ENCODE peak calls at places on chromosomes 6 and 20, in seven cellular contexts. R, T, V, A, L, C and I are unnamed samples.

GRCh38 chr6:89122625-89123024 is 4.8 kb upstream of the SRSF12 start:
- DNase-seq in C (no peak), L (no peak), V (no peak), T (no peak), R (peak), A (peak), I (peak)

GRCh38 chr20:50015993-50016770 is 33.4 kb downstream of the SNAI1 start:
- DNase-seq in A (no peak), R (no peak), T (no peak), C (no peak), V (no peak), L (peak), I (no peak)

GRCh38 chr6:33746036-33746600 is 587 bp downstream of the IP6K3 start:
- DNase-seq in L (peak), R (peak), V (peak), T (no peak), C (no peak), A (peak), I (no peak)

GRCh38 chr6:42978487-42978792 is 541 bp downstream of the PEX6 start:
- DNase-seq in R (no peak), A (no peak), V (peak), T (peak), L (peak), C (peak), I (peak)

GRCh38 chr6:10659697-10660348 is 34.6 kb downstream of the C6orf52 start:
- DNase-seq in T (peak), C (no peak), L (peak), A (no peak), R (no peak), V (no peak), I (no peak)

GRCh38 chr6:137471951-137472350 is 22.2 kb downstream of the OLIG3 start:
- DNase-seq in A (no peak), R (no peak), T (no peak), L (no peak), V (no peak), C (no peak), I (no peak)

GRCh38 chr20:34570859-34571306 is 12.4 kb downstream of the MAP1LC3A start:
- DNase-seq in C (no peak), L (no peak), R (no peak), A (peak), T (no peak), V (no peak), I (no peak)

GRCh38 chr6:159012201-159012600 is 12.2 kb upstream of the RSPH3 start:
- DNase-seq in T (no peak), A (peak), V (no peak), L (no peak), R (no peak), C (no peak), I (no peak)

GRCh38 chr6:27297857-27298730 is 14.0 kb downstream of the POM121L2 start:
- DNase-seq in L (no peak), R (peak), T (no peak), V (no peak), C (no peak), A (peak), I (no peak)

GRCh38 chr20:32672315-32672981 is 1.3 kb downstream of the C20orf203 start:
- DNase-seq in A (no peak), V (no peak), C (no peak), T (no peak), R (no peak), L (no peak), I (no peak)

GRCh38 chr6:87065117-87065516 is 29.8 kb downstream of the CGA start:
- DNase-seq in T (no peak), R (no peak), C (no peak), A (no peak), V (no peak), L (no peak), I (no peak)

GRCh38 chr6:87070750-87071149 is 24.2 kb downstream of the CGA start:
- DNase-seq in L (no peak), C (no peak), R (no peak), T (no peak), V (no peak), A (no peak), I (no peak)

GRCh38 chr6:87068804-87069203 is 26.1 kb downstream of the CGA start:
- DNase-seq in L (no peak), A (no peak), V (no peak), R (no peak), C (no peak), T (no peak), I (no peak)

GRCh38 chr6:87071683-87072082 is 23.2 kb downstream of the CGA start:
- DNase-seq in R (no peak), L (no peak), A (no peak), V (no peak), C (no peak), T (no peak), I (no peak)

GRCh38 chr6:87066449-87067288 is 28.2 kb downstream of the CGA start:
- DNase-seq in L (no peak), T (no peak), V (no peak), C (peak), A (peak), R (peak), I (peak)
- TF ChIP-seq CTCF in L (peak), T (peak), V (peak), C (peak), A (peak), R (peak), I (peak)

GRCh38 chr6:31597006-31597405 is 4.2 kb upstream of the NCR3 start:
- DNase-seq in R (no peak), T (no peak), C (no peak), V (no peak), L (no peak), A (peak), I (no peak)
- TF ChIP-seq CTCF in R (peak), T (peak), C (no peak), V (peak), L (peak), A (peak), I (peak)

GRCh38 chr6:83593395-83593785 is 81.1 kb downstream of the PRSS35 start:
- DNase-seq in T (no peak), A (no peak), V (no peak), L (no peak), C (no peak), R (no peak), I (no peak)

GRCh38 chr6:83594936-83595335 is 82.6 kb downstream of the PRSS35 start:
- DNase-seq in V (no peak), R (no peak), C (no peak), L (no peak), A (no peak), T (no peak), I (no peak)

GRCh38 chr6:83597511-83597910 is 85.2 kb downstream of the PRSS35 start:
- DNase-seq in A (no peak), C (no peak), V (no peak), L (no peak), R (no peak), T (no peak), I (no peak)

GRCh38 chr6:83590413-83590812 is 78.1 kb downstream of the PRSS35 start:
- DNase-seq in A (no peak), R (no peak), T (no peak), V (no peak), C (no peak), L (no peak), I (no peak)

GRCh38 chr6:83592770-83593394 is 80.5 kb downstream of the PRSS35 start:
- DNase-seq in V (no peak), L (no peak), A (no peak), R (peak), T (no peak), C (no peak), I (peak)
- TF ChIP-seq CTCF in V (peak), L (peak), A (peak), R (peak), T (peak), C (peak), I (peak)

GRCh38 chr6:52697903-52698302 is 27.0 kb downstream of the TMEM14A start:
- DNase-seq in L (no peak), R (peak), T (no peak), V (no peak), C (no peak), A (no peak), I (no peak)
- TF ChIP-seq CTCF in L (no peak), R (peak), T (no peak), V (no peak), C (no peak), A (no peak), I (no peak)

GRCh38 chr20:8800089-8800488 is 268.8 kb upstream of the PLCB4 start:
- DNase-seq in L (no peak), A (no peak), V (no peak), C (no peak), T (no peak), R (no peak), I (no peak)

GRCh38 chr20:8798505-8798904 is 270.4 kb upstream of the PLCB4 start:
- DNase-seq in T (no peak), A (peak), L (no peak), V (no peak), C (no peak), R (no peak), I (no peak)

GRCh38 chr20:8805737-8806442 is 263.0 kb upstream of the PLCB4 start:
- DNase-seq in A (no peak), V (no peak), T (no peak), L (no peak), R (peak), C (no peak), I (no peak)

GRCh38 chr20:8801686-8802085 is 267.2 kb upstream of the PLCB4 start:
- DNase-seq in R (no peak), C (no peak), A (no peak), T (no peak), V (no peak), L (no peak), I (no peak)

GRCh38 chr20:8803065-8803464 is 265.8 kb upstream of the PLCB4 start:
- DNase-seq in A (no peak), V (no peak), C (no peak), L (no peak), R (no peak), T (no peak), I (no peak)
- TF ChIP-seq CTCF in A (no peak), V (no peak), C (no peak), L (no peak), R (no peak), T (no peak), I (no peak)

DNA sequence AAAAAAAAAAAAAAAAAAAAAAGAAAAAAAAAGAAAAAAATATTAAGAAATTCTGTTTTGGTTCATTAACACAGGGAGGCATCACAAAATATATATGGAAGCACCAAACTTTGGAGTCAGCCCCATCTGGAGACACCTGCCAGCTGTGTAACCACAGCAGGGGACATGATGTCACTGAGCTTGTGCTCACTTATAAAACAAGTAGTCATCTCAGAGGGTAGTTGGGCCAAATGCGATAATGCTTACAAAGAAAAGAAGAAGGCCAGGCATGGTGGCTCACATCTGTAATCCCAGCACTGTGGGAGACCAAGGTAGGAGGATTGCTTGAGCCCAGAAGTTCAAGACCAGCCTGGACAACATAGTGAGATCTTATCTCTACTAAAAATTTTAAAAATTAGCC is 1.1 kb upstream of the BNIP5 start:
- DNase-seq in A (no peak), R (no peak), T (no peak), V (no peak), C (no peak), L (no peak), I (no peak)
- TF ChIP-seq CTCF in A (no peak), R (no peak), T (no peak), V (no peak), C (no peak), L (no peak), I (no peak)

GRCh38 chr6:136290406-136291010 is 862 bp upstream of the BCLAF1 start:
- DNase-seq in L (peak), R (peak), C (peak), A (peak), V (peak), T (no peak), I (peak)
- TF ChIP-seq CTCF in L (no peak), R (no peak), C (no peak), A (no peak), V (no peak), T (no peak), I (no peak)

DNA sequence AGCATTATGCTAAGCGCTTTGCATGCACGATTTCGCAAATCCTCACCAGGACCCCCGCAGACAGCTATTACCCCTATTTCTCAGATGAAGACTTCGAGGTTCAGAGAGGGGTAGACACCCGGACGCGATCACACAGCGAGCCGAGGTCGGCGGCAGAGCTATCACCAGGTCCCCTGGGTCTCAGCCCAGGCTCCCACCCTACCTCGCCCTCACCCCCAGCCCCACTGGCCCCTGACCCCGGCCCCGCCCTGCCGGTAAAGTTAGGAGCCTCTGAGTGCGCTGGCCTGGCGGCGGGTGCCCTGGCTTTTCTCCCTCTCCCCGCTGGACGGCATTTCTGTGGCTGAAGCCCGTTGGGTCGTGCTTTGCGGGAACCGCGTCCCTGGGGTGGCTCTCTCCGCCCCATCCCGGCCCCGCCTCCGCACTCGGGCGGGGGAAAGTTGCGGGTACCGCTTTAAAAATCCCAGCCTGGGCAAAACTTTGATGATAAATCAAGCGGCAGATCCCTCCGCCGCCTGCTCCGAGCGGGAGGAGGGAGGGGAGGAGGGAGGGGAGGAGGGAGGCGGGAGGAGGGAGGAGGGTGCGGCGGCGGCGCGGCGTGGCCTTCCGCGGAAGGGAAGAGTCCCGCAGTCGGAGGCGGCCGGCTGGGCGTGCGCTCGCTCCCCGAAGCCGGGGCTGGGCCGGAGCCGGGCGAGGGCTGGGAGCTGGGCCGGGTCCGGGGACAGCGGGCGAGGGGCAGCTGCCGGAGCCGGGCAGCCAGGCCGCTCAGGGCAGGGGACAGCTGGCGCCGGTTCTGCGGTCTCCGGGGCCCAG is at the start of gene VSTM2L:
- DNase-seq in R (peak), A (peak), L (no peak), T (no peak), C (no peak), V (no peak), I (peak)
- TF ChIP-seq CTCF in R (no peak), A (no peak), L (no peak), T (no peak), C (no peak), V (no peak), I (no peak)